ENCODE peak calls at places on chromosomes 13 and 19, in nine cellular contexts. One of them, this sample, is unnamed.

GRCh38 chr13:60047943-60048342 is 115.8 kb downstream of the DIAPH3 start:
- DNase-seq in hepatocyte: no peak
- DNase-seq in HFFc6: no peak
- DNase-seq in transverse colon: no peak
- DNase-seq in HFF-Myc: no peak
- DNase-seq in esophagus muscularis mucosa: no peak
- DNase-seq in fibroblast of the aortic adventitia: peak; percentile 8
- DNase-seq in cardiac fibroblast: peak; percentile 4
- DNase-seq in foreskin fibroblast: peak; percentile 4
- DNase-seq in this sample: no peak

GRCh38 chr13:97233499-97233898 is 11.4 kb downstream of the MBNL2 start:
- DNase-seq in hepatocyte: peak; percentile 3
- DNase-seq in HFFc6: no peak
- DNase-seq in transverse colon: no peak
- DNase-seq in HFF-Myc: no peak
- DNase-seq in esophagus muscularis mucosa: no peak
- DNase-seq in fibroblast of the aortic adventitia: no peak
- DNase-seq in cardiac fibroblast: no peak
- DNase-seq in foreskin fibroblast: no peak
- DNase-seq in this sample: no peak

GRCh38 chr19:48190288-48191284 is 20.1 kb downstream of the ZSWIM9 start:
- DNase-seq in hepatocyte: peak; percentile 83
- DNase-seq in HFFc6: no peak
- DNase-seq in transverse colon: peak; percentile 26
- DNase-seq in HFF-Myc: no peak
- DNase-seq in esophagus muscularis mucosa: no peak
- DNase-seq in fibroblast of the aortic adventitia: no peak
- DNase-seq in cardiac fibroblast: peak; percentile 40
- DNase-seq in foreskin fibroblast: peak; percentile 43
- DNase-seq in this sample: no peak

GRCh38 chr13:42925626-42926025 is 66.4 kb downstream of the EPSTI1 start:
- DNase-seq in hepatocyte: no peak
- DNase-seq in HFFc6: no peak
- DNase-seq in transverse colon: no peak
- DNase-seq in HFF-Myc: no peak
- DNase-seq in esophagus muscularis mucosa: no peak
- DNase-seq in fibroblast of the aortic adventitia: no peak
- DNase-seq in cardiac fibroblast: no peak
- DNase-seq in foreskin fibroblast: no peak
- DNase-seq in this sample: no peak

GRCh38 chr19:14432817-14433453 is at the start of gene PKN1:
- DNase-seq in hepatocyte: peak; percentile 84
- DNase-seq in HFFc6: no peak
- DNase-seq in transverse colon: peak; percentile 59
- DNase-seq in HFF-Myc: no peak
- DNase-seq in esophagus muscularis mucosa: no peak
- DNase-seq in fibroblast of the aortic adventitia: no peak
- DNase-seq in cardiac fibroblast: peak; percentile 50
- DNase-seq in foreskin fibroblast: peak; percentile 81
- DNase-seq in this sample: no peak

GRCh38 chr13:50543767-50544166 is 299.7 kb downstream of the DLEU7 start:
- DNase-seq in hepatocyte: peak; percentile 55
- DNase-seq in HFFc6: no peak
- DNase-seq in transverse colon: no peak
- DNase-seq in HFF-Myc: no peak
- DNase-seq in esophagus muscularis mucosa: no peak
- DNase-seq in fibroblast of the aortic adventitia: peak; percentile 88
- DNase-seq in cardiac fibroblast: peak; percentile 75
- DNase-seq in foreskin fibroblast: peak; percentile 89
- DNase-seq in this sample: peak; percentile 38

GRCh38 chr13:95893861-95894260 is 159.3 kb downstream of the UGGT2 start:
- DNase-seq in hepatocyte: no peak
- DNase-seq in HFFc6: no peak
- DNase-seq in transverse colon: no peak
- DNase-seq in HFF-Myc: no peak
- DNase-seq in esophagus muscularis mucosa: no peak
- DNase-seq in fibroblast of the aortic adventitia: no peak
- DNase-seq in cardiac fibroblast: no peak
- DNase-seq in foreskin fibroblast: no peak
- DNase-seq in this sample: no peak

GRCh38 chr19:15894359-15894758 is 3.5 kb downstream of the CYP4F2 start:
- DNase-seq in hepatocyte: no peak
- DNase-seq in HFFc6: no peak
- DNase-seq in transverse colon: no peak
- DNase-seq in HFF-Myc: no peak
- DNase-seq in esophagus muscularis mucosa: no peak
- DNase-seq in fibroblast of the aortic adventitia: no peak
- DNase-seq in cardiac fibroblast: no peak
- DNase-seq in foreskin fibroblast: no peak
- DNase-seq in this sample: no peak

GRCh38 chr19:39174558-39175544 is 21.9 kb upstream of the NCCRP1 start:
- DNase-seq in hepatocyte: no peak
- DNase-seq in HFFc6: no peak
- DNase-seq in transverse colon: no peak
- DNase-seq in HFF-Myc: no peak
- DNase-seq in esophagus muscularis mucosa: no peak
- DNase-seq in fibroblast of the aortic adventitia: no peak
- DNase-seq in cardiac fibroblast: no peak
- DNase-seq in foreskin fibroblast: no peak
- DNase-seq in this sample: no peak

GRCh38 chr19:47023448-47023794 is 3.8 kb downstream of the NPAS1 start:
- DNase-seq in hepatocyte: peak; percentile 4
- DNase-seq in HFFc6: no peak
- DNase-seq in transverse colon: no peak
- DNase-seq in HFF-Myc: no peak
- DNase-seq in esophagus muscularis mucosa: no peak
- DNase-seq in fibroblast of the aortic adventitia: no peak
- DNase-seq in cardiac fibroblast: no peak
- DNase-seq in foreskin fibroblast: no peak
- DNase-seq in this sample: no peak

GRCh38 chr19:2555422-2556220 is 79.7 kb downstream of the GADD45B start:
- DNase-seq in hepatocyte: no peak
- DNase-seq in HFFc6: no peak
- DNase-seq in transverse colon: no peak
- DNase-seq in HFF-Myc: no peak
- DNase-seq in esophagus muscularis mucosa: no peak
- DNase-seq in fibroblast of the aortic adventitia: no peak
- DNase-seq in cardiac fibroblast: no peak
- DNase-seq in foreskin fibroblast: no peak
- DNase-seq in this sample: no peak

GRCh38 chr13:45615501-45616101 is at the start of gene ERICH6B:
- DNase-seq in hepatocyte: peak; percentile 84
- DNase-seq in HFFc6: peak; percentile 3
- DNase-seq in transverse colon: no peak
- DNase-seq in HFF-Myc: no peak
- DNase-seq in esophagus muscularis mucosa: no peak
- DNase-seq in fibroblast of the aortic adventitia: peak; percentile 6
- DNase-seq in cardiac fibroblast: peak; percentile 37
- DNase-seq in foreskin fibroblast: peak; percentile 61
- DNase-seq in this sample: no peak

GRCh38 chr19:15450528-15450890 is 753 bp upstream of the WIZ start:
- DNase-seq in hepatocyte: no peak
- DNase-seq in HFFc6: no peak
- DNase-seq in transverse colon: no peak
- DNase-seq in HFF-Myc: no peak
- DNase-seq in esophagus muscularis mucosa: no peak
- DNase-seq in fibroblast of the aortic adventitia: no peak
- DNase-seq in cardiac fibroblast: no peak
- DNase-seq in foreskin fibroblast: no peak
- DNase-seq in this sample: no peak

GRCh38 chr13:112970552-112971287 is 1.7 kb downstream of the MCF2L start:
- DNase-seq in hepatocyte: no peak
- DNase-seq in HFFc6: no peak
- DNase-seq in transverse colon: peak; percentile 3
- DNase-seq in HFF-Myc: no peak
- DNase-seq in esophagus muscularis mucosa: no peak
- DNase-seq in fibroblast of the aortic adventitia: no peak
- DNase-seq in cardiac fibroblast: no peak
- DNase-seq in foreskin fibroblast: peak; percentile 42
- DNase-seq in this sample: no peak

GRCh38 chr19:11096210-11096841 is 7.1 kb downstream of the LDLR start:
- DNase-seq in hepatocyte: no peak
- DNase-seq in HFFc6: peak; percentile 52
- DNase-seq in transverse colon: peak; percentile 33
- DNase-seq in HFF-Myc: no peak
- DNase-seq in esophagus muscularis mucosa: no peak
- DNase-seq in fibroblast of the aortic adventitia: peak; percentile 97
- DNase-seq in cardiac fibroblast: peak; percentile 91
- DNase-seq in foreskin fibroblast: peak; percentile 46
- DNase-seq in this sample: peak; percentile 87

GRCh38 chr19:43976732-43977131 is 7.3 kb upstream of the ZNF155 start:
- DNase-seq in hepatocyte: no peak
- DNase-seq in HFFc6: no peak
- DNase-seq in transverse colon: no peak
- DNase-seq in HFF-Myc: no peak
- DNase-seq in esophagus muscularis mucosa: no peak
- DNase-seq in fibroblast of the aortic adventitia: no peak
- DNase-seq in cardiac fibroblast: no peak
- DNase-seq in foreskin fibroblast: no peak
- DNase-seq in this sample: no peak
- TF ChIP-seq CTCF in hepatocyte: no peak
- TF ChIP-seq CTCF in HFFc6: no peak
- TF ChIP-seq CTCF in transverse colon: no peak
- TF ChIP-seq CTCF in HFF-Myc: no peak
- TF ChIP-seq CTCF in esophagus muscularis mucosa: no peak
- TF ChIP-seq CTCF in fibroblast of the aortic adventitia: no peak
- TF ChIP-seq CTCF in cardiac fibroblast: no peak
- TF ChIP-seq CTCF in foreskin fibroblast: no peak
- TF ChIP-seq CTCF in this sample: no peak

DNA sequence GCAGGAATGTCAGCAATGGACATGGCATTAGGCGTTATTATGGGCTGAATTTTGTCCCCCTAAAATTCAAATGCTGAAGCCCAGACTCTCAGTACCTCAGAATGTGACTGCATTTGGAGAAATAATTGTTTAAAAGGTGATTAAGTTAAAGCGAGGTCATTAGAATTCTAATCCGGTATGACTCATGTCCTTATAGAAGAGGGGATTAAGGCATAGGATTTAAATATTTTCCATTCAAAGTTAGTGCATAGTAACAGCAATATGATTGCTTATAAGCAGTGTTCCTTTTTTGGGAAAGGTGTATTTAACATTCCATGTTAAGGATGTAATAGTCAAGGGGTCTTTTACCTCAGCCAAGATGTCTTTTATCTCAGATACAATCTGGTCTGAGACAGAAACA is 95.5 kb downstream of the NHLRC3 start:
- DNase-seq in hepatocyte: no peak
- DNase-seq in HFFc6: no peak
- DNase-seq in transverse colon: no peak
- DNase-seq in HFF-Myc: no peak
- DNase-seq in esophagus muscularis mucosa: no peak
- DNase-seq in fibroblast of the aortic adventitia: no peak
- DNase-seq in cardiac fibroblast: no peak
- DNase-seq in foreskin fibroblast: no peak
- DNase-seq in this sample: no peak
- TF ChIP-seq CTCF in hepatocyte: no peak
- TF ChIP-seq CTCF in HFFc6: no peak
- TF ChIP-seq CTCF in transverse colon: no peak
- TF ChIP-seq CTCF in HFF-Myc: no peak
- TF ChIP-seq CTCF in esophagus muscularis mucosa: no peak
- TF ChIP-seq CTCF in fibroblast of the aortic adventitia: no peak
- TF ChIP-seq CTCF in cardiac fibroblast: no peak
- TF ChIP-seq CTCF in foreskin fibroblast: no peak
- TF ChIP-seq CTCF in this sample: no peak

GRCh38 chr19:5445667-5446066 is 9.6 kb upstream of the ZNRF4 start:
- DNase-seq in hepatocyte: no peak
- DNase-seq in HFFc6: peak; percentile 4
- DNase-seq in transverse colon: no peak
- DNase-seq in HFF-Myc: no peak
- DNase-seq in esophagus muscularis mucosa: no peak
- DNase-seq in fibroblast of the aortic adventitia: no peak
- DNase-seq in cardiac fibroblast: no peak
- DNase-seq in foreskin fibroblast: no peak
- DNase-seq in this sample: no peak

GRCh38 chr19:5445071-5445470 is 10.1 kb upstream of the ZNRF4 start:
- DNase-seq in hepatocyte: no peak
- DNase-seq in HFFc6: no peak
- DNase-seq in transverse colon: no peak
- DNase-seq in HFF-Myc: no peak
- DNase-seq in esophagus muscularis mucosa: no peak
- DNase-seq in fibroblast of the aortic adventitia: no peak
- DNase-seq in cardiac fibroblast: no peak
- DNase-seq in foreskin fibroblast: no peak
- DNase-seq in this sample: no peak

GRCh38 chr19:5440299-5440698 is 14.9 kb upstream of the ZNRF4 start:
- DNase-seq in hepatocyte: no peak
- DNase-seq in HFFc6: no peak
- DNase-seq in transverse colon: no peak
- DNase-seq in HFF-Myc: no peak
- DNase-seq in esophagus muscularis mucosa: no peak
- DNase-seq in fibroblast of the aortic adventitia: no peak
- DNase-seq in cardiac fibroblast: no peak
- DNase-seq in foreskin fibroblast: no peak
- DNase-seq in this sample: no peak

GRCh38 chr19:5444431-5444830 is 10.8 kb upstream of the ZNRF4 start:
- DNase-seq in hepatocyte: no peak
- DNase-seq in HFFc6: no peak
- DNase-seq in transverse colon: no peak
- DNase-seq in HFF-Myc: no peak
- DNase-seq in esophagus muscularis mucosa: no peak
- DNase-seq in fibroblast of the aortic adventitia: no peak
- DNase-seq in cardiac fibroblast: no peak
- DNase-seq in foreskin fibroblast: no peak
- DNase-seq in this sample: no peak

DNA sequence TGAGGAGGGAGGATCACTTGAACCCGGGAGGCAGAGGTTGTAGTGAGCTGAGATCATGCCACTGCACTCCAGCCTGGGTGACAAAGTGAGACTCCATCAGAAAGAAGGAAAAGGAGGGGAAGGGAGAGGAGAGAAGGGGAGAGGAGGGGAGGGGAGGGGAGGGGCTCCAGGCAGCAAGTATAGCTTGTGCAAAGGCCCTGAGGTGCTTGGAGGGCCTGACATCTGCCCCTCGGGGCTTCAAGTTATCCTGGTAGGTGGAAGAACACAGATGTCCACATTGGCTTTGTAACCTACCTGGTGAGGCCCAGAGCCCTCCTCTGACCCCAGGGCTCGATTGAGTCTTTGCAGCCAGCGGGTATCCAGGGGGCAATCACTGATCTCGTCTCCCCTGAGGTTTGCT is 11.5 kb upstream of the ZNRF4 start:
- DNase-seq in hepatocyte: no peak
- DNase-seq in HFFc6: no peak
- DNase-seq in transverse colon: no peak
- DNase-seq in HFF-Myc: no peak
- DNase-seq in esophagus muscularis mucosa: no peak
- DNase-seq in fibroblast of the aortic adventitia: no peak
- DNase-seq in cardiac fibroblast: no peak
- DNase-seq in foreskin fibroblast: no peak
- DNase-seq in this sample: no peak
- TF ChIP-seq CTCF in hepatocyte: no peak
- TF ChIP-seq CTCF in HFFc6: no peak
- TF ChIP-seq CTCF in transverse colon: no peak
- TF ChIP-seq CTCF in HFF-Myc: no peak
- TF ChIP-seq CTCF in esophagus muscularis mucosa: no peak
- TF ChIP-seq CTCF in fibroblast of the aortic adventitia: no peak
- TF ChIP-seq CTCF in cardiac fibroblast: no peak
- TF ChIP-seq CTCF in foreskin fibroblast: no peak
- TF ChIP-seq CTCF in this sample: no peak

DNA sequence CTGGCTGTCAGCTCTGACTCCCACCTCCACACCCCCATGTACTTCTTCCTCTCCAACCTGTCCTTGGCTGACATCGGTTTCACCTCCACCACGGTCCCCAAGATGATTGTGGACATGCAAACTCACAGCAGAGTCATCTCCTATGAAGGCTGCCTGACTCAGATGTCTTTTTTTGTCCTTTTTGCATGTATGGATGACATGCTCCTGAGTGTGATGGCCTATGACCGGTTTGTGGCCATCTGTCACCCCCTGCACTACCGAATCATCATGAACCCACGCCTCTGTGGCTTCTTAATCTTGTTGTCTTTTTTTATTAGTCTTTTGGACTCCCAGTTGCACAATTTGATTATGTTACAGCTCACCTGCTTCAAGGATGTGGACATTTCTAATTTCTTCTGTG is 506 bp downstream of the OR7E24 start:
- DNase-seq in hepatocyte: no peak
- DNase-seq in HFFc6: no peak
- DNase-seq in transverse colon: no peak
- DNase-seq in HFF-Myc: no peak
- DNase-seq in esophagus muscularis mucosa: no peak
- DNase-seq in fibroblast of the aortic adventitia: no peak
- DNase-seq in cardiac fibroblast: no peak
- DNase-seq in foreskin fibroblast: no peak
- DNase-seq in this sample: no peak
- TF ChIP-seq CTCF in hepatocyte: no peak
- TF ChIP-seq CTCF in HFFc6: no peak
- TF ChIP-seq CTCF in transverse colon: no peak
- TF ChIP-seq CTCF in HFF-Myc: no peak
- TF ChIP-seq CTCF in esophagus muscularis mucosa: no peak
- TF ChIP-seq CTCF in fibroblast of the aortic adventitia: no peak
- TF ChIP-seq CTCF in cardiac fibroblast: no peak
- TF ChIP-seq CTCF in foreskin fibroblast: no peak
- TF ChIP-seq CTCF in this sample: no peak